ENCODE peak calls at places on chromosomes 1 and 21, in eight cellular contexts. R is heart right ventricle, F is esophagus squamous epithelium, K is heart left ventricle, C is tibial artery, H is hepatocyte, V is adrenal gland, J is foreskin keratinocyte. T is an unnamed sample.

GRCh38 chr1:54904476-54905048 is 17.6 kb upstream of the DHCR24 start:
- DNase-seq in R (no peak), F (no peak), K (no peak), C (no peak), H (no peak), V (no peak), J (peak; percentile 82), T (no peak)

GRCh38 chr21:18661842-18662241 is 258.3 kb upstream of the TMPRSS15 start:
- DNase-seq in R (no peak), F (no peak), K (no peak), C (no peak), H (peak; percentile 6), V (no peak), J (no peak), T (no peak)

GRCh38 chr1:156854634-156855033 is 4.3 kb downstream of the INSRR start:
- DNase-seq in R (no peak), F (no peak), K (no peak), C (no peak), H (no peak), V (no peak), J (no peak), T (no peak)

GRCh38 chr1:52562766-52563165 is 9.9 kb upstream of the TUT4 start:
- DNase-seq in R (no peak), F (no peak), K (no peak), C (no peak), H (no peak), V (no peak), J (no peak), T (no peak)

GRCh38 chr1:169680377-169681019 is 30.9 kb downstream of the SELL start:
- DNase-seq in R (no peak), F (peak; percentile 5), K (no peak), C (no peak), H (no peak), V (no peak), J (no peak), T (no peak)

GRCh38 chr1:46550751-46551231 is 656 bp downstream of the KNCN start:
- DNase-seq in R (no peak), F (no peak), K (no peak), C (no peak), H (no peak), V (no peak), J (no peak), T (peak; percentile 41)

GRCh38 chr1:119953266-119953998 is 57.1 kb upstream of the ADAM30 start:
- DNase-seq in R (no peak), F (no peak), K (no peak), C (no peak), H (no peak), V (no peak), J (no peak), T (no peak)

GRCh38 chr1:57910331-57910730 is 486.5 kb upstream of the DAB1 start:
- DNase-seq in R (no peak), F (no peak), K (no peak), C (no peak), H (no peak), V (no peak), J (no peak), T (no peak)

GRCh38 chr1:191695865-191696264 is 462.4 kb upstream of the RGS18 start:
- DNase-seq in R (no peak), F (no peak), K (no peak), C (no peak), H (no peak), V (no peak), J (no peak), T (no peak)

GRCh38 chr1:191693797-191694196 is 464.5 kb upstream of the RGS18 start:
- DNase-seq in R (no peak), F (no peak), K (no peak), C (no peak), H (no peak), V (no peak), J (no peak), T (no peak)

GRCh38 chr1:191699343-191699742 is 458.9 kb upstream of the RGS18 start:
- DNase-seq in R (no peak), F (no peak), K (no peak), C (no peak), H (no peak), V (no peak), J (no peak), T (no peak)

GRCh38 chr1:191700922-191701321 is 457.3 kb upstream of the RGS18 start:
- DNase-seq in R (no peak), F (no peak), K (no peak), C (no peak), H (no peak), V (no peak), J (no peak), T (no peak)

DNA sequence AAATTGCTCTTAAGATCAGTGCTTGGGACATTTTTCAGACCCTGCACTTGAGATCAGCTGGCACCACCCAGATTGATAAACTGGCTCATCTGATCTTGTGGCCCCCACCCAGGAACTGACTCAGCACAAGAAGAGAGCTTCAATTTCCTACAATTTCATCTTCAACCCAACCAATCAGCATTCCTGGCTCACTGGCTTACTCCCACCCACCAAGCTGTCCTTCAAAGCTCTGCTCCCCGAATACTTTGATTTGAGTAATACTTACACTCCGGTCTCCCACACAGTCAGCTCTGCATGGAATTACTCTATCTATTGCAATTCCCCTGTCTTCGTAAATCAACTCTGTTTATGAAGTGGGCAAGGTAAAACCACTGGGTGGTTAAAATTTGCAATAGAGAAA is 461.9 kb upstream of the RGS18 start:
- DNase-seq in R (no peak), F (no peak), K (no peak), C (no peak), H (no peak), V (no peak), J (no peak), T (no peak)
- H3K4me1 ChIP-seq in R (no peaks in the 10 kb centered on the region), F (no peaks in the 10 kb centered on the region), K (no peaks in the 10 kb centered on the region), C (no peaks in the 10 kb centered on the region), H (no peaks in the 10 kb centered on the region), V (no peaks in the 10 kb centered on the region), J (no peaks in the 10 kb centered on the region), T (no peaks in the 10 kb centered on the region)

GRCh38 chr1:107669996-107670395 is 295.0 kb downstream of the VAV3 start:
- DNase-seq in R (no peak), F (no peak), K (peak; percentile 12), C (peak; percentile 56), H (no peak), V (peak; percentile 35), J (no peak), T (peak; percentile 85)

GRCh38 chr1:107668762-107669161 is 296.2 kb downstream of the VAV3 start:
- DNase-seq in R (no peak), F (no peak), K (no peak), C (no peak), H (no peak), V (no peak), J (no peak), T (no peak)

GRCh38 chr1:107666493-107666892 is 298.5 kb downstream of the VAV3 start:
- DNase-seq in R (no peak), F (no peak), K (no peak), C (no peak), H (no peak), V (no peak), J (no peak), T (peak; percentile 49)

GRCh38 chr1:107674486-107674885 is 290.5 kb downstream of the VAV3 start:
- DNase-seq in R (no peak), F (no peak), K (no peak), C (no peak), H (no peak), V (no peak), J (no peak), T (no peak)

GRCh38 chr1:107670397-107670796 is 294.6 kb downstream of the VAV3 start:
- DNase-seq in R (no peak), F (no peak), K (no peak), C (no peak), H (no peak), V (no peak), J (no peak), T (no peak)
- H3K27ac ChIP-seq in R (no peak overlapping the region), F (peak overlapping the region; percentile 77), K (no peak overlapping the region), C (no peak overlapping the region), H (no peak overlapping the region), V (no peak overlapping the region), J (peak overlapping the region; percentile 61), T (peak overlapping the region; percentile 70)

GRCh38 chr1:8516278-8516777 is 198.4 kb downstream of the SLC45A1 start:
- DNase-seq in R (no peak), F (no peak), K (no peak), C (no peak), H (no peak), V (no peak), J (no peak), T (no peak)

GRCh38 chr1:8519167-8519566 is 201.3 kb downstream of the SLC45A1 start:
- DNase-seq in R (no peak), F (no peak), K (no peak), C (no peak), H (no peak), V (no peak), J (no peak), T (no peak)

GRCh38 chr1:8518490-8518801 is 200.5 kb downstream of the SLC45A1 start:
- DNase-seq in R (no peak), F (no peak), K (no peak), C (no peak), H (no peak), V (no peak), J (no peak), T (no peak)

GRCh38 chr1:8516793-8517556 is 199.1 kb downstream of the SLC45A1 start:
- DNase-seq in R (no peak), F (no peak), K (no peak), C (no peak), H (no peak), V (no peak), J (no peak), T (no peak)

DNA sequence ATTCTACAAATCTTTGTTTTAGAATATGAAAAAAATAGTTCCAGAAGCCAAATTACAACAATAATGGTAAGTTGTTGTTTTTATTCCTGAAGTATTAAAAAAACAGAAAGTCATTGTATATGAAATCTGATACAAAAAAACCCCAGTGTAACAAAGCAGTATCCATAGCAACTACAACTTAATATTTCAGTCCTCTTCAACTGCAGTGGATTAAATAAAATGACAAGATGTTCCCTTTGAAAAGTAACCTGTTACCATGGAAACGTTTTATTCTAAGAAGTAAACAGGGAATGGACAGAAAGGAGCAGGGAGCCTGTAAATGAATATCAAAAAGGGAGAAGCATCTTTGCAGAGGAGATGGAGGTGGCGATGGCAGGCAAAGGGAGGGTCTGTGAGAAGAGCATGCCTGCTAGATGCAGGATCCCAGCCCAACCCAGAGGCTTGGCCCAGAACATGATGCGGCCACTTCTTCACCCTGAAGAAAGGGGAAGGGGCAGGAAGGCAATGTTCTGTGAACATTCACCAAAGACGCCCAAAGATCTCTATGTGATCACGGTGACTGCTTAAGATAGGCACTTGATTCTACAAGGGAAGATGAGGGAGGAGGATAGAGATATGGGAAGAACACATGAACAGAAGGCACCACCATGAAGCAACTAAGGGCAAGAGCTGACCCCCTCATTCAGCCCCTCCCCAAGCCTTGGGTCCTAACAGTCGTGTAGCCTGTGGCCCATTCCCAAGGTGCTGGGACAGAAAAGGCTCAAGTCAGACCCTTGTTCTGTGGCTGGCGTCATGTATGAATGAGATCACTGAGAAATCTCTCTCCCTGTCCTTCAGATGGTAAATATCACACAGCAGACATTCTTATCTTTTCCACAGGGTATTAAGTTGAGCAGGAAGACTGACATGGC is 199.9 kb downstream of the SLC45A1 start:
- DNase-seq in R (no peak), F (no peak), K (no peak), C (no peak), H (no peak), V (no peak), J (no peak), T (no peak)
- H3K4me1 ChIP-seq in R (peaks cover 31% of the 10 kb centered on the region), F (peaks cover 36% of the 10 kb centered on the region), K (peaks cover 50% of the 10 kb centered on the region), C (peaks cover 21% of the 10 kb centered on the region), H (peaks cover 31% of the 10 kb centered on the region), V (peaks cover 27% of the 10 kb centered on the region), J (no peaks in the 10 kb centered on the region), T (no peaks in the 10 kb centered on the region)

GRCh38 chr1:17352419-17352909 is 19.5 kb upstream of the PADI6 start:
- DNase-seq in R (no peak), F (no peak), K (no peak), C (no peak), H (no peak), V (no peak), J (no peak), T (no peak)

GRCh38 chr1:17358557-17358956 is 13.4 kb upstream of the PADI6 start:
- DNase-seq in R (no peak), F (no peak), K (no peak), C (no peak), H (no peak), V (no peak), J (no peak), T (no peak)

GRCh38 chr1:17356387-17356992 is 15.5 kb upstream of the PADI6 start:
- DNase-seq in R (no peak), F (no peak), K (no peak), C (no peak), H (no peak), V (no peak), J (no peak), T (no peak)

GRCh38 chr1:17359031-17359430 is 13.0 kb upstream of the PADI6 start:
- DNase-seq in R (no peak), F (no peak), K (no peak), C (no peak), H (no peak), V (no peak), J (no peak), T (no peak)

DNA sequence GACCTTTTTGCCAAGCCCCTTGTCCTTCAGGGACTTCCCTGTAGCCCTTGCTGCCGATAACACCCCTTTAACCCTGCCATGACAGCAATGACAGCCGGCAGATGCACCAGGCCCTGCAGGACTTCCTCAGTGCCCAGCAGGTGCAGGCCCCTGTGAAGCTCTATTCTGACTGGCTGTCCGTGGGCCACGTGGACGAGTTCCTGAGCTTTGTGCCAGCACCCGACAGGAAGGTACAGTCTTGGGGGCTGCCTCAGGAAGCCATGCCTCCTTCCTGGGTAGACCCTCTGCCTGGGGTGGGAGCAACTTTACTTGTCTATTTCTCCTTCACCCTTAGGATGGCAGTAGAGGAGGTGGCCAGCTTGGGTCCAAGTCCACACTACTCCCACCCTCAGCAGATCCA is 16.1 kb upstream of the PADI6 start:
- DNase-seq in R (no peak), F (no peak), K (no peak), C (no peak), H (no peak), V (no peak), J (no peak), T (no peak)
- H3K27ac ChIP-seq in R (no peak overlapping the region), F (no peak overlapping the region), K (no peak overlapping the region), C (no peak overlapping the region), H (no peak overlapping the region), V (no peak overlapping the region), J (no peak overlapping the region), T (no peak overlapping the region)